ENCODE peak calls at places on chromosomes 12 and 14, in six cellular contexts. Q is OCI-LY7, A is hepatocyte, C is PC-3, E is Karpas-422, L is GM23338. I is an unnamed sample. For H3K9me2, the result is how much of the 10 kb centered on the place peaks cover.

GRCh38 chr14:54739514-54739913 is 163.1 kb downstream of the GCH1 start:
- DNase-seq in C (peak), Q (no peak), A (no peak), L (no peak), E (no peak), I (no peak)

GRCh38 chr12:2891240-2892053 is 756 bp downstream of the TULP3 start:
- DNase-seq in C (peak), E (peak), Q (peak), L (peak), A (peak), I (no peak)

GRCh38 chr12:54933381-54933780 is 51.2 kb downstream of the TESPA1 start:
- DNase-seq in Q (no peak), E (no peak), L (no peak), C (peak), A (no peak), I (no peak)

GRCh38 chr12:123231931-123232330 is 1.0 kb downstream of the MPHOSPH9 start:
- DNase-seq in Q (peak), E (peak), L (peak), A (no peak), C (no peak), I (no peak)

GRCh38 chr12:68349921-68350606 is 17.9 kb upstream of the MDM1 start:
- DNase-seq in Q (no peak), E (no peak), L (no peak), C (peak), A (no peak), I (no peak)

GRCh38 chr12:34286483-34286882 is 264.2 kb downstream of the ALG10 start:
- DNase-seq in A (no peak), Q (no peak), L (no peak), E (no peak), C (no peak), I (no peak)

GRCh38 chr12:113980537-113981337 is 14.6 kb upstream of the RBM19 start:
- DNase-seq in Q (peak), L (peak), C (peak), E (peak), A (peak), I (peak)

GRCh38 chr14:79201545-79202247 is 1009.6 kb downstream of the DIO2 start:
- DNase-seq in A (peak), L (no peak), Q (no peak), C (peak), E (no peak), I (no peak)

GRCh38 chr12:115451151-115451784 is 767.3 kb upstream of the TBX3 start:
- DNase-seq in A (no peak), E (no peak), L (no peak), C (no peak), Q (no peak), I (no peak)

GRCh38 chr12:101485015-101485414 is 9.9 kb downstream of the SPIC start:
- DNase-seq in C (no peak), Q (no peak), A (no peak), E (no peak), L (no peak), I (no peak)

GRCh38 chr14:103626150-103626850 is 2.7 kb upstream of the KLC1 start:
- DNase-seq in E (peak), C (no peak), L (no peak), A (no peak), Q (peak), I (no peak)

GRCh38 chr12:47852096-47852571 is 32.4 kb upstream of the HDAC7 start:
- DNase-seq in L (no peak), A (peak), Q (no peak), C (no peak), E (no peak), I (no peak)

GRCh38 chr12:77724367-77724957 is 106.2 kb upstream of the NAV3 start:
- DNase-seq in L (peak), C (peak), E (peak), A (peak), Q (peak), I (peak)

GRCh38 chr12:124402281-124403066 is 107.6 kb downstream of the RFLNA start:
- DNase-seq in A (no peak), L (no peak), C (no peak), E (no peak), Q (no peak), I (no peak)

GRCh38 chr14:89365071-89365801 is 51.8 kb downstream of the FOXN3 start:
- DNase-seq in C (no peak), E (peak), L (no peak), Q (peak), A (no peak), I (no peak)

GRCh38 chr14:22545842-22546721 is 42.9 kb downstream of the DAD1 start:
- DNase-seq in C (peak), Q (no peak), E (no peak), L (no peak), A (peak), I (no peak)

GRCh38 chr12:77943466-77943865 is 112.8 kb downstream of the NAV3 start:
- DNase-seq in Q (no peak), C (peak), L (no peak), A (no peak), E (no peak), I (peak)

GRCh38 chr14:92785601-92786426 is 8.3 kb upstream of the GOLGA5 start:
- DNase-seq in L (peak), E (no peak), Q (no peak), C (peak), A (peak), I (no peak)

GRCh38 chr12:3658327-3659163 is 94.4 kb downstream of the CRACR2A start:
- DNase-seq in C (peak), Q (peak), E (peak), A (peak), L (peak), I (no peak)

GRCh38 chr12:9843416-9843815 is 16.1 kb downstream of the KLRF1 start:
- DNase-seq in E (no peak), A (no peak), Q (no peak), C (no peak), L (no peak), I (no peak)

GRCh38 chr12:84166812-84167211 is 745.8 kb downstream of the SLC6A15 start:
- DNase-seq in Q (no peak), A (no peak), C (no peak), E (no peak), L (no peak), I (no peak)

GRCh38 chr12:54047160-54047963 is 6.3 kb upstream of the HOXC4 start:
- DNase-seq in A (no peak), Q (no peak), E (no peak), C (no peak), L (no peak), I (no peak)

GRCh38 chr12:78470354-78471195 is 394.0 kb upstream of the SYT1 start:
- DNase-seq in A (peak), C (peak), Q (peak), E (peak), L (peak), I (peak)

GRCh38 chr12:57090456-57090855 is 1.5 kb downstream of the NAB2 start:
- DNase-seq in L (no peak), E (peak), Q (no peak), C (no peak), A (no peak), I (no peak)

GRCh38 chr12:69897744-69898143 is 72.7 kb downstream of the MYRFL start:
- DNase-seq in L (peak), E (no peak), Q (no peak), C (peak), A (peak), I (no peak)

GRCh38 chr14:101738921-101739320 is 22.6 kb upstream of the PPP2R5C start:
- DNase-seq in A (no peak), C (no peak), Q (no peak), E (no peak), L (no peak), I (no peak)

GRCh38 chr14:72710212-72710611 is 183.7 kb downstream of the DPF3 start:
- DNase-seq in C (no peak), Q (no peak), L (no peak), A (no peak), E (no peak), I (no peak)

GRCh38 chr12:27826076-27826475 is 46.0 kb upstream of the MANSC4 start:
- DNase-seq in C (no peak), Q (no peak), A (no peak), E (no peak), L (no peak), I (no peak)
- H3K9me2 ChIP-seq in C (under half), Q (under half), A (under half), E (under half), L (under half), I (under half)

GRCh38 chr14:36844443-36844842 is 182.8 kb downstream of the PAX9 start:
- DNase-seq in Q (no peak), A (no peak), C (no peak), L (peak), E (no peak), I (no peak)
- H3K9me2 ChIP-seq in Q (under half), A (under half), C (under half), L (under half), E (under half), I (under half)

DNA sequence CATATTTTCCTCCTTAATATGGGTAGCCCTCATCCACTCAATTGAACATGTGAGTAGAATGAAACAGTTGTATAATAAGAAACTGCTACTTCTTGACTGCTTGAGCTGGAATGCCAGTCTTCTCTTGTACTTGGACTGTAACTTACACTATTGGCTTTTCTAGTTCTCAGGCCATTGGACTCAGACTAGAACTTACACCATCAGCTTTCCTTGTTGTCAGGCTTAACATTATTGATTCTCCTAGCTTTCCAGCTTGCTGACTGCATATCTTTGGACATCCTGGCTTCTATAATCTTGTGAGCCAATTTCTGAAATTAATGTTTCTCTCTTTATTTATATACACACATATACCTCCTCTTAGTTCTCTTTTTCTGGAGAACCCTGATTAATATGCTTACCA is 24.8 kb downstream of the CCDC91 start:
- DNase-seq in E (no peak), C (no peak), L (no peak), A (no peak), Q (no peak), I (no peak)
- H3K9me2 ChIP-seq in E (under half), C (under half), L (under half), A (under half), Q (under half), I (under half)

GRCh38 chr14:24409217-24409616 is 10.4 kb downstream of the NYNRIN start:
- DNase-seq in C (no peak), Q (no peak), L (no peak), E (no peak), A (no peak), I (no peak)
- H3K9me2 ChIP-seq in C (under half), Q (under half), L (under half), E (under half), A (under half), I (under half)

GRCh38 chr12:12353807-12354206 is 3.1 kb upstream of the BORCS5 start:
- DNase-seq in A (no peak), E (no peak), Q (no peak), L (no peak), C (no peak), I (no peak)
- H3K9me2 ChIP-seq in A (under half), E (under half), Q (under half), L (under half), C (under half), I (under half)

GRCh38 chr12:81359736-81360135 is 281.9 kb downstream of the ACSS3 start:
- DNase-seq in A (no peak), E (no peak), C (no peak), Q (no peak), L (no peak), I (no peak)

GRCh38 chr12:81365284-81365683 is 287.4 kb downstream of the ACSS3 start:
- DNase-seq in E (no peak), A (no peak), L (no peak), Q (no peak), C (no peak), I (no peak)

DNA sequence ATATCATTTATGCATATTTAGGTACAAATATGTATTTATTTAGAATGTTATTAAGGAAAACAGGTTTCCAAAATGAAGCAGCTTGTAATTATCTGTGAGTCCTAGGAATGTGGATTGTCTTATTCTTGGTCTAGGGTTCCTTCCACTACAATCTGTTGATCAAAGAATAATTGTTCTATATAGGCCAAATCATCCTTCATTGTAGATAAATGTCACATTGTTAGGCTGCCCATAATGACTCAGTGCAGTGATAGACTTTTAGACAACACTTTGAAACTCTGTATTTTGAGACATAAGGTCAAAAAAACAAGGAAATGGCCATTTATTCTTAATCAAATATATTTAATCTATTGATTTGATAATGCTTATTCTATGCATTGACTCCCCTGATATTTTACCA is 283.0 kb downstream of the ACSS3 start:
- DNase-seq in Q (no peak), E (no peak), C (no peak), A (no peak), L (no peak), I (no peak)
- H3K9me2 ChIP-seq in Q (under half), E (under half), C (under half), A (under half), L (under half), I (under half)